ENCODE peak calls at places on chromosome 12, in six cellular contexts. K is NCI-H1694; Z is breast epithelium; E is activated naive CD4-positive, alpha-beta T cell treated with anti-CD3 and anti-CD28 coated beads, Interleukin-2, amount 10 ng/mL, durations not matched to agents 7 days and 5 days; H is MCF 10A; D is KBM-7. S is an unnamed sample.

GRCh38 chr12:6950401-6950801 is 755 bp upstream of the PTPN6 start:
- DNase-seq in K (no peak), Z (no peak), E (peak), H (no peak), D (no peak), S (no peak)

GRCh38 chr12:64532734-64533351 is 77.5 kb upstream of the RASSF3 start:
- DNase-seq in K (no peak), Z (no peak), E (no peak), H (no peak), D (no peak), S (no peak)

GRCh38 chr12:78224154-78224553 is 393.5 kb downstream of the NAV3 start:
- DNase-seq in K (no peak), Z (no peak), E (no peak), H (no peak), D (no peak), S (no peak)

GRCh38 chr12:127479256-127479655 is 787.7 kb upstream of the TMEM132C start:
- DNase-seq in K (no peak), Z (no peak), E (no peak), H (no peak), D (no peak), S (peak)

GRCh38 chr12:57632898-57633825 is at the start of gene B4GALNT1:
- DNase-seq in K (peak), Z (peak), E (peak), H (peak), D (peak), S (peak)

GRCh38 chr12:44677724-44678123 is 198.4 kb downstream of the NELL2 start:
- DNase-seq in K (no peak), Z (no peak), E (no peak), H (no peak), D (no peak), S (peak)

GRCh38 chr12:22527999-22528398 is 16.3 kb downstream of the C2CD5 start:
- DNase-seq in K (no peak), Z (no peak), E (no peak), H (no peak), D (no peak), S (no peak)

GRCh38 chr12:54016478-54016964 is 7.7 kb downstream of the HOXC8 start:
- DNase-seq in K (peak), Z (no peak), E (no peak), H (peak), D (no peak), S (peak)

GRCh38 chr12:54383041-54383609 is 1.4 kb downstream of the ZNF385A start:
- DNase-seq in K (no peak), Z (no peak), E (no peak), H (peak), D (peak), S (peak)

GRCh38 chr12:127539499-127539898 is 727.5 kb upstream of the TMEM132C start:
- DNase-seq in K (no peak), Z (no peak), E (no peak), H (no peak), D (no peak), S (peak)

GRCh38 chr12:47789141-47789540 is 16.1 kb downstream of the SLC48A1 start:
- DNase-seq in K (no peak), Z (no peak), E (no peak), H (no peak), D (no peak), S (no peak)

GRCh38 chr12:70365648-70366518 is at the start of gene KCNMB4:
- DNase-seq in K (peak), Z (no peak), E (peak), H (peak), D (peak), S (peak)

GRCh38 chr12:65598688-65599087 is 225.6 kb upstream of the HMGA2 start:
- DNase-seq in K (no peak), Z (no peak), E (no peak), H (no peak), D (no peak), S (no peak)

GRCh38 chr12:52600941-52601481 is at the start of gene KRT72:
- DNase-seq in K (no peak), Z (no peak), E (no peak), H (no peak), D (no peak), S (no peak)

GRCh38 chr12:69405466-69405865 is 45.9 kb downstream of the YEATS4 start:
- DNase-seq in K (no peak), Z (no peak), E (no peak), H (peak), D (no peak), S (peak)

GRCh38 chr12:108358580-108358965 is 19.5 kb upstream of the CMKLR1 start:
- DNase-seq in K (no peak), Z (no peak), E (no peak), H (no peak), D (no peak), S (peak)

GRCh38 chr12:53499261-53500118 is at the start of gene MAP3K12:
- DNase-seq in K (no peak), Z (peak), E (peak), H (no peak), D (peak), S (peak)

GRCh38 chr12:24839268-24839791 is 109.6 kb downstream of the BCAT1 start:
- DNase-seq in K (no peak), Z (no peak), E (peak), H (no peak), D (no peak), S (peak)

GRCh38 chr12:68746572-68747180 is 700 bp downstream of the SLC35E3 start:
- DNase-seq in K (peak), Z (no peak), E (peak), H (peak), D (peak), S (peak)

GRCh38 chr12:14454098-14454907 is 88.8 kb downstream of the ATF7IP start:
- DNase-seq in K (peak), Z (no peak), E (peak), H (peak), D (peak), S (peak)